ENCODE peak calls at places on chromosomes 6 and 20, in six cellular contexts. S is activated CD4-positive, CD25-positive, alpha-beta regulatory T cell; G is RPMI7951; B is AG09319; V is T-helper 1 cell; H is tibial artery. T is an unnamed sample.
A peak's percentile ranks its signal among the peaks of the same experiment; 100 is the strongest.

GRCh38 chr20:43961541-43962471 is 47.2 kb downstream of the TOX2 start:
- DNase-seq in G (no peak), V (no peak), S (no peak), H (peak; percentile 40), B (no peak), T (no peak)

GRCh38 chr6:1624071-1624847 is 14.5 kb downstream of the FOXC1 start:
- DNase-seq in S (no peak), G (no peak), H (peak; percentile 90), B (no peak), V (peak; percentile 20), T (no peak)

GRCh38 chr20:62316331-62317166 is 13.8 kb downstream of the ADRM1 start:
- DNase-seq in B (no peak), S (no peak), G (no peak), V (no peak), H (no peak), T (no peak)

GRCh38 chr20:31712564-31713311 is 9.9 kb downstream of the BCL2L1 start:
- DNase-seq in G (peak; percentile 96), B (no peak), V (no peak), S (no peak), H (peak; percentile 96), T (peak; percentile 59)

GRCh38 chr20:57618091-57618765 is 2.0 kb downstream of the ZBP1 start:
- DNase-seq in G (peak; percentile 62), H (peak; percentile 54), S (no peak), B (no peak), V (peak; percentile 39), T (no peak)

GRCh38 chr6:129469070-129469662 is 240.8 kb downstream of the ARHGAP18 start:
- DNase-seq in S (no peak), B (no peak), V (no peak), H (no peak), G (peak; percentile 23), T (no peak)

GRCh38 chr6:7441048-7441775 is 51.6 kb downstream of the RIOK1 start:
- DNase-seq in S (no peak), V (no peak), H (no peak), G (no peak), B (no peak), T (no peak)

GRCh38 chr6:7317538-7317937 is 4.5 kb upstream of the SSR1 start:
- DNase-seq in S (no peak), H (no peak), B (no peak), V (no peak), G (no peak), T (no peak)

GRCh38 chr20:56245761-56246160 is 2.8 kb upstream of the MC3R start:
- DNase-seq in B (no peak), S (no peak), G (peak; percentile 94), H (no peak), V (no peak), T (no peak)

GRCh38 chr6:108203189-108204119 is 37.6 kb downstream of the NR2E1 start:
- DNase-seq in H (no peak), G (no peak), S (no peak), B (no peak), V (no peak), T (no peak)

GRCh38 chr6:80607814-80608391 is 501.4 kb downstream of the BCKDHB start:
- DNase-seq in V (no peak), S (no peak), B (peak; percentile 81), G (peak; percentile 81), H (no peak), T (peak; percentile 87)

GRCh38 chr20:40933758-40934157 is 94.9 kb upstream of the TOP1 start:
- DNase-seq in S (no peak), G (no peak), B (no peak), H (no peak), V (peak; percentile 20), T (no peak)

GRCh38 chr6:3939964-3940363 is 90.8 kb downstream of the FAM50B start:
- DNase-seq in V (no peak), S (no peak), H (no peak), G (no peak), B (no peak), T (no peak)

GRCh38 chr6:54283877-54284860 is 24.1 kb upstream of the TINAG start:
- DNase-seq in B (no peak), S (no peak), V (no peak), H (no peak), G (peak; percentile 34), T (no peak)

GRCh38 chr6:160791459-160791858 is 89.4 kb downstream of the PLG start:
- DNase-seq in G (no peak), H (no peak), S (no peak), V (peak; percentile 9), B (no peak), T (no peak)

GRCh38 chr6:42762950-42763349 is 17.0 kb upstream of the TBCC start:
- DNase-seq in H (no peak), V (no peak), S (no peak), G (no peak), B (no peak), T (no peak)

GRCh38 chr6:146898069-146898887 is 299.5 kb downstream of the ADGB start:
- DNase-seq in V (no peak), G (no peak), B (no peak), S (no peak), H (no peak), T (no peak)

GRCh38 chr6:168089186-168090063 is 10.4 kb upstream of the FRMD1 start:
- DNase-seq in B (no peak), G (peak; percentile 47), V (no peak), H (no peak), S (no peak), T (no peak)

GRCh38 chr6:169263374-169263773 is 9.7 kb upstream of the THBS2 start:
- DNase-seq in G (peak; percentile 65), H (no peak), S (no peak), V (no peak), B (no peak), T (no peak)

GRCh38 chr6:130893277-130893676 is 66.1 kb downstream of the SMLR1 start:
- DNase-seq in B (no peak), H (no peak), V (no peak), S (no peak), G (no peak), T (no peak)

GRCh38 chr6:44665683-44666082 is 278.2 kb downstream of the CDC5L start:
- DNase-seq in V (no peak), S (no peak), G (no peak), H (peak; percentile 51), B (no peak), T (no peak)

GRCh38 chr6:35765739-35766138 is 10.7 kb upstream of the CLPSL2 start:
- DNase-seq in H (no peak), S (no peak), G (no peak), B (no peak), V (no peak), T (no peak)

GRCh38 chr6:6434151-6434550 is 113.7 kb upstream of the F13A1 start:
- DNase-seq in S (no peak), B (no peak), G (no peak), V (no peak), H (no peak), T (no peak)

GRCh38 chr6:156589281-156589680 is 187.9 kb upstream of the ARID1B start:
- DNase-seq in H (no peak), G (peak; percentile 49), B (peak; percentile 4), V (no peak), S (no peak), T (peak; percentile 17)

GRCh38 chr6:130046711-130047439 is 28.5 kb downstream of the L3MBTL3 start:
- DNase-seq in V (no peak), H (no peak), S (no peak), G (no peak), B (no peak), T (no peak)

GRCh38 chr20:45985573-45985972 is 13.6 kb upstream of the ZNF335 start:
- DNase-seq in S (no peak), B (no peak), G (peak; percentile 56), V (no peak), H (no peak), T (no peak)

GRCh38 chr6:36378936-36379335 is 8.5 kb downstream of the ETV7 start:
- DNase-seq in B (no peak), H (no peak), V (no peak), G (no peak), S (no peak), T (no peak)

GRCh38 chr20:58002901-58003300 is 225.6 kb downstream of the ANKRD60 start:
- DNase-seq in S (no peak), B (no peak), V (no peak), G (no peak), H (peak; percentile 5), T (no peak)

GRCh38 chr20:7217606-7218005 is 450.1 kb downstream of the BMP2 start:
- DNase-seq in B (no peak), H (no peak), V (no peak), S (no peak), G (no peak), T (no peak)

GRCh38 chr6:37752718-37753117 is 55.0 kb upstream of the MDGA1 start:
- DNase-seq in H (no peak), S (no peak), V (no peak), G (no peak), B (no peak), T (no peak)

GRCh38 chr20:59822291-59823029 is 111.0 kb downstream of the SYCP2 start:
- DNase-seq in B (no peak), H (peak; percentile 55), G (no peak), V (no peak), S (no peak), T (no peak)

GRCh38 chr6:111625511-111626331 is 20.0 kb upstream of the TRAF3IP2 start:
- DNase-seq in H (peak; percentile 79), G (peak; percentile 65), S (no peak), B (no peak), V (no peak), T (no peak)

GRCh38 chr20:829531-829930 is 4.0 kb upstream of the FAM110A start:
- DNase-seq in B (no peak), H (peak; percentile 11), S (no peak), G (no peak), V (no peak), T (peak; percentile 63)

GRCh38 chr6:121670511-121670910 is 235.1 kb downstream of the GJA1 start:
- DNase-seq in V (no peak), G (no peak), B (no peak), H (no peak), S (no peak), T (no peak)

GRCh38 chr20:15297059-15297875 is 959.9 kb upstream of the FLRT3 start:
- DNase-seq in V (no peak), B (no peak), G (no peak), S (no peak), H (no peak), T (no peak)

GRCh38 chr6:96157018-96157565 is 141.3 kb downstream of the FUT9 start:
- DNase-seq in H (no peak), B (no peak), S (no peak), G (no peak), V (peak; percentile 2), T (no peak)

GRCh38 chr20:30284533-30284932 is 972.9 kb upstream of the DEFB115 start:
- DNase-seq in B (no peak), V (no peak), S (no peak), G (no peak), H (no peak), T (no peak)

GRCh38 chr20:21090112-21090737 is 15.9 kb downstream of the LINC00237 start:
- DNase-seq in H (no peak), V (no peak), G (no peak), S (no peak), B (no peak), T (no peak)

T was measured in GM04504.